ENCODE peak calls at places on chromosome 11, in eight cellular contexts. H is MCF 10A; P is T-helper 22 cell; T is NCI-H524 treated with DMSO at 0.1 percent for 48 hours; C is DMS 273 treated with DMSO at 0.1 percent for 48 hours; B is naive thymus-derived CD4-positive, alpha-beta T cell; J is LoVo; E is NCI-H1417. S is an unnamed sample.

GRCh38 chr11:119100246-119100959 is 1.2 kb downstream of the DPAGT1 start:
- DNase-seq in E (peak; percentile 18), C (peak; percentile 9), H (peak; percentile 67), P (no peak), J (peak; percentile 48), T (peak; percentile 32), B (no peak), S (peak; percentile 67)

GRCh38 chr11:45285931-45286632 is at the start of gene SYT13:
- DNase-seq in C (no peak), T (no peak), E (peak; percentile 72), H (no peak), P (no peak), J (no peak), B (no peak), S (peak; percentile 89)

GRCh38 chr11:57476883-57477506 is 16.7 kb downstream of the RTN4RL2 start:
- DNase-seq in J (peak; percentile 66), P (no peak), T (no peak), E (peak; percentile 74), H (no peak), B (no peak), C (no peak), S (peak; percentile 60)

GRCh38 chr11:74425100-74425499 is 26.9 kb upstream of the PGM2L1 start:
- DNase-seq in J (no peak), E (no peak), H (no peak), C (no peak), T (no peak), P (no peak), B (no peak), S (no peak)

GRCh38 chr11:61923166-61924015 is 6.0 kb upstream of the RAB3IL1 start:
- DNase-seq in H (no peak), T (no peak), J (no peak), B (no peak), C (no peak), E (no peak), P (no peak), S (no peak)

GRCh38 chr11:117180020-117180419 is 1.5 kb downstream of the SIDT2 start:
- DNase-seq in J (no peak), P (no peak), B (no peak), C (no peak), H (no peak), E (no peak), T (no peak), S (no peak)

GRCh38 chr11:47552581-47553416 is at the start of gene CELF1:
- DNase-seq in C (peak; percentile 62), H (peak; percentile 92), J (peak; percentile 93), T (peak; percentile 48), P (peak; percentile 88), B (peak; percentile 92), E (peak; percentile 94), S (peak; percentile 94)

GRCh38 chr11:72743321-72744221 is 8.6 kb downstream of the ARAP1 start:
- DNase-seq in P (no peak), T (peak; percentile 84), B (no peak), J (no peak), C (no peak), H (no peak), E (no peak), S (peak; percentile 77)

GRCh38 chr11:10058356-10058755 is 235.7 kb downstream of the SBF2 start:
- DNase-seq in C (no peak), E (no peak), P (no peak), J (no peak), H (no peak), T (no peak), B (no peak), S (no peak)

GRCh38 chr11:19938051-19938856 is 222.0 kb downstream of the DBX1 start:
- DNase-seq in C (no peak), E (peak; percentile 40), H (peak; percentile 72), P (no peak), B (no peak), T (no peak), J (peak; percentile 16), S (peak; percentile 77)

GRCh38 chr11:118605116-118605867 is 2.1 kb upstream of the PHLDB1 start:
- DNase-seq in T (no peak), E (no peak), H (peak; percentile 65), B (no peak), C (no peak), P (no peak), J (no peak), S (no peak)

GRCh38 chr11:130124096-130124495 is 35.5 kb upstream of the ST14 start:
- DNase-seq in P (no peak), H (peak; percentile 95), C (no peak), B (no peak), T (no peak), J (peak; percentile 36), E (no peak), S (peak; percentile 38)

GRCh38 chr11:1628506-1629325 is 859 bp upstream of the KRTAP5-5 start:
- DNase-seq in P (peak; percentile 18), B (peak; percentile 35), C (no peak), T (no peak), E (no peak), J (peak; percentile 51), H (peak; percentile 38), S (peak; percentile 76)

GRCh38 chr11:68684385-68685356 is at the start of gene GAL:
- DNase-seq in B (no peak), H (no peak), E (peak; percentile 59), J (peak; percentile 47), C (no peak), P (no peak), T (no peak), S (peak; percentile 81)

GRCh38 chr11:30478923-30479322 is 107.2 kb downstream of the MPPED2 start:
- DNase-seq in B (no peak), J (no peak), T (no peak), E (no peak), P (no peak), C (no peak), H (no peak), S (no peak)

GRCh38 chr11:105588001-105588400 is 21.9 kb upstream of the GRIA4 start:
- DNase-seq in B (no peak), E (no peak), J (no peak), H (peak; percentile 47), C (no peak), P (no peak), T (no peak), S (peak; percentile 12)